ENCODE peak calls at places on chromosomes 3 and 15, in eight cellular contexts. F, A, L, Y, E, S, P and W are unnamed samples.

GRCh38 chr3:46006646-46007045 is 11.0 kb upstream of the FYCO1 start:
- DNase-seq in F (no peak), A (no peak), L (no peak), Y (peak; percentile 78), E (no peak), S (no peak), P (no peak), W (peak; percentile 79)

GRCh38 chr15:90031231-90031791 is 30.2 kb downstream of the ZNF710 start:
- DNase-seq in F (no peak), A (peak; percentile 13), L (peak; percentile 9), Y (no peak), E (no peak), S (no peak), P (no peak), W (peak; percentile 78)

GRCh38 chr15:96125681-96126080 is 204.8 kb upstream of the NR2F2 start:
- DNase-seq in F (no peak), A (no peak), L (no peak), Y (no peak), E (no peak), S (no peak), P (no peak), W (no peak)

GRCh38 chr3:50154476-50154839 is 666 bp upstream of the SEMA3F start:
- DNase-seq in F (no peak), A (no peak), L (no peak), Y (no peak), E (no peak), S (no peak), P (no peak), W (no peak)

GRCh38 chr15:93018574-93018973 is 70.4 kb downstream of the RGMA start:
- DNase-seq in F (no peak), A (no peak), L (no peak), Y (no peak), E (no peak), S (no peak), P (no peak), W (no peak)

GRCh38 chr15:99434506-99435137 is 131.2 kb upstream of the MEF2A start:
- DNase-seq in F (no peak), A (no peak), L (no peak), Y (no peak), E (no peak), S (peak; percentile 26), P (no peak), W (no peak)

GRCh38 chr3:172208586-172209332 is 169.4 kb downstream of the FNDC3B start:
- DNase-seq in F (peak; percentile 35), A (no peak), L (no peak), Y (no peak), E (no peak), S (peak; percentile 83), P (no peak), W (no peak)

GRCh38 chr15:88090406-88091085 is 166.0 kb downstream of the NTRK3 start:
- DNase-seq in F (no peak), A (no peak), L (no peak), Y (no peak), E (no peak), S (no peak), P (no peak), W (no peak)

GRCh38 chr3:7204848-7205156 is 343.9 kb downstream of the GRM7 start:
- DNase-seq in F (no peak), A (no peak), L (no peak), Y (no peak), E (no peak), S (no peak), P (no peak), W (no peak)

GRCh38 chr3:64405211-64405818 is 180.0 kb upstream of the PRICKLE2 start:
- DNase-seq in F (no peak), A (peak; percentile 17), L (no peak), Y (no peak), E (no peak), S (no peak), P (no peak), W (no peak)

GRCh38 chr3:111669926-111670630 is 74.9 kb upstream of the ZBED2 start:
- DNase-seq in F (no peak), A (no peak), L (no peak), Y (no peak), E (no peak), S (no peak), P (no peak), W (no peak)

GRCh38 chr3:113557374-113557773 is 25.0 kb downstream of the SIDT1 start:
- DNase-seq in F (no peak), A (no peak), L (no peak), Y (no peak), E (no peak), S (no peak), P (no peak), W (no peak)

GRCh38 chr3:196082471-196082971 is 631 bp upstream of the TFRC start:
- DNase-seq in F (no peak), A (no peak), L (no peak), Y (no peak), E (no peak), S (no peak), P (no peak), W (no peak)

GRCh38 chr15:91498046-91498445 is 355.5 kb upstream of the SLCO3A1 start:
- DNase-seq in F (no peak), A (no peak), L (no peak), Y (no peak), E (no peak), S (no peak), P (no peak), W (no peak)

GRCh38 chr15:54017911-54018310 is 39.7 kb downstream of the UNC13C start:
- DNase-seq in F (no peak), A (no peak), L (no peak), Y (no peak), E (no peak), S (no peak), P (no peak), W (no peak)

GRCh38 chr3:45011756-45012441 is 14.2 kb upstream of the CLEC3B start:
- DNase-seq in F (no peak), A (no peak), L (no peak), Y (peak; percentile 79), E (no peak), S (peak; percentile 88), P (no peak), W (peak; percentile 96)

GRCh38 chr15:62828364-62828763 is 214.2 kb upstream of the TPM1 start:
- DNase-seq in F (no peak), A (peak; percentile 53), L (no peak), Y (no peak), E (no peak), S (no peak), P (no peak), W (no peak)

GRCh38 chr3:50655009-50655830 is 19.5 kb upstream of the DOCK3 start:
- DNase-seq in F (no peak), A (no peak), L (no peak), Y (no peak), E (no peak), S (peak; percentile 45), P (no peak), W (no peak)

GRCh38 chr3:52231502-52232278 is 6.2 kb upstream of the TLR9 start:
- DNase-seq in F (peak; percentile 76), A (peak; percentile 8), L (peak; percentile 79), Y (no peak), E (peak; percentile 85), S (peak; percentile 94), P (peak; percentile 2), W (no peak)

GRCh38 chr3:119950666-119951325 is 143.5 kb downstream of the GSK3B start:
- DNase-seq in F (no peak), A (no peak), L (no peak), Y (no peak), E (no peak), S (no peak), P (no peak), W (no peak)

GRCh38 chr15:90316139-90316538 is 35.9 kb upstream of the ZNF774 start:
- DNase-seq in F (no peak), A (no peak), L (no peak), Y (no peak), E (no peak), S (no peak), P (no peak), W (no peak)

GRCh38 chr15:33197636-33198035 is 3.1 kb upstream of the FMN1 start:
- DNase-seq in F (no peak), A (no peak), L (no peak), Y (no peak), E (no peak), S (no peak), P (no peak), W (no peak)

GRCh38 chr3:150255416-150255815 is 152.7 kb upstream of the TSC22D2 start:
- DNase-seq in F (no peak), A (peak; percentile 30), L (no peak), Y (no peak), E (no peak), S (no peak), P (no peak), W (no peak)

GRCh38 chr3:177089120-177089519 is 108.2 kb downstream of the TBL1XR1 start:
- DNase-seq in F (no peak), A (no peak), L (no peak), Y (no peak), E (no peak), S (no peak), P (no peak), W (no peak)

GRCh38 chr3:117666316-117666715 is 956.7 kb downstream of the TUSC7 start:
- DNase-seq in F (no peak), A (no peak), L (no peak), Y (no peak), E (no peak), S (no peak), P (no peak), W (no peak)

GRCh38 chr3:42572278-42572677 is 9.5 kb downstream of the SEC22C start:
- DNase-seq in F (peak; percentile 36), A (no peak), L (no peak), Y (no peak), E (no peak), S (no peak), P (no peak), W (no peak)

GRCh38 chr3:129313983-129314756 is 35.5 kb downstream of the HMCES start:
- DNase-seq in F (no peak), A (peak; percentile 46), L (no peak), Y (peak; percentile 14), E (no peak), S (peak; percentile 73), P (no peak), W (peak; percentile 29)

GRCh38 chr3:150384517-150385212 is 23.4 kb upstream of the TSC22D2 start:
- DNase-seq in F (peak; percentile 61), A (no peak), L (peak; percentile 54), Y (no peak), E (no peak), S (no peak), P (no peak), W (no peak)

GRCh38 chr3:129259612-129260477 is 10.4 kb downstream of the COPG1 start:
- DNase-seq in F (no peak), A (no peak), L (no peak), Y (no peak), E (no peak), S (no peak), P (no peak), W (no peak)

GRCh38 chr15:67076147-67076843 is 10.9 kb downstream of the SMAD3 start:
- DNase-seq in F (no peak), A (no peak), L (no peak), Y (no peak), E (no peak), S (peak; percentile 88), P (no peak), W (no peak)

GRCh38 chr3:133855772-133856171 is 39.9 kb downstream of the RAB6B start:
- DNase-seq in F (no peak), A (no peak), L (no peak), Y (no peak), E (no peak), S (no peak), P (no peak), W (no peak)

GRCh38 chr15:78508272-78508671 is 895 bp downstream of the HYKK start:
- DNase-seq in F (no peak), A (no peak), L (no peak), Y (no peak), E (no peak), S (no peak), P (no peak), W (no peak)